ENCODE peak calls at places on chromosome 17, in eight cellular contexts. B, F, Z, U, D, Y, M and W are unnamed samples.
A peak's percentile ranks its signal among the peaks of the same experiment; 100 is the strongest.

GRCh38 chr17:79801156-79802038 is 4.5 kb upstream of the CBX8 start:
- DNase-seq in F (no peak), Y (peak; percentile 54), U (no peak), B (no peak), D (no peak), Z (no peak), M (no peak), W (no peak)

GRCh38 chr17:74116087-74116717 is 87.3 kb upstream of the RPL38 start:
- DNase-seq in D (no peak), B (no peak), F (no peak), Y (no peak), M (no peak), U (no peak), Z (no peak), W (peak; percentile 64)

GRCh38 chr17:43983515-43984411 is 20.7 kb upstream of the NAGS start:
- DNase-seq in B (no peak), D (peak; percentile 48), Y (no peak), U (peak; percentile 16), M (no peak), F (peak; percentile 37), Z (no peak), W (peak; percentile 67)

GRCh38 chr17:18261146-18261515 is 669 bp downstream of the MIEF2 start:
- DNase-seq in F (peak; percentile 46), B (peak; percentile 39), U (no peak), M (peak; percentile 13), D (peak; percentile 71), Z (no peak), Y (peak; percentile 19), W (peak; percentile 75)

GRCh38 chr17:9050801-9051401 is 29.6 kb downstream of the NTN1 start:
- DNase-seq in B (no peak), M (no peak), Y (no peak), U (no peak), Z (no peak), F (no peak), D (no peak), W (peak; percentile 62)

GRCh38 chr17:78391843-78392242 is 13.4 kb downstream of the PGS1 start:
- DNase-seq in B (peak; percentile 19), Z (no peak), D (no peak), F (no peak), M (no peak), Y (no peak), U (no peak), W (no peak)

GRCh38 chr17:47367257-47367656 is 43.5 kb downstream of the EFCAB13 start:
- DNase-seq in Z (no peak), U (no peak), B (no peak), D (no peak), Y (no peak), M (no peak), F (no peak), W (no peak)

GRCh38 chr17:9818760-9819159 is 3.1 kb downstream of the GSG1L2 start:
- DNase-seq in F (no peak), B (no peak), M (no peak), D (no peak), Y (no peak), Z (no peak), U (no peak), W (no peak)

GRCh38 chr17:81511800-81512559 is 619 bp downstream of the ACTG1 start:
- DNase-seq in U (no peak), F (peak; percentile 56), Z (no peak), D (no peak), B (peak; percentile 29), Y (no peak), M (peak; percentile 30), W (no peak)

GRCh38 chr17:63843387-63844292 is 1.2 kb upstream of the SMARCD2 start:
- DNase-seq in Y (peak; percentile 93), M (peak; percentile 30), F (peak; percentile 60), U (no peak), D (peak; percentile 42), Z (no peak), B (peak; percentile 98), W (no peak)

GRCh38 chr17:44084131-44084538 is 13.6 kb downstream of the G6PC3 start:
- DNase-seq in M (no peak), F (peak; percentile 46), Z (peak; percentile 32), Y (no peak), B (no peak), D (no peak), U (no peak), W (peak; percentile 82)

GRCh38 chr17:83179811-83180210 is 100.4 kb downstream of the METRNL start:
- DNase-seq in D (no peak), B (no peak), U (no peak), Y (no peak), Z (no peak), F (no peak), M (no peak), W (no peak)

GRCh38 chr17:56699186-56699895 is 105.8 kb downstream of the NOG start:
- DNase-seq in Y (no peak), M (no peak), F (no peak), D (peak; percentile 28), U (no peak), B (peak; percentile 79), Z (no peak), W (peak; percentile 84)

GRCh38 chr17:60759756-60760155 is 82.1 kb downstream of the BCAS3 start:
- DNase-seq in D (no peak), U (no peak), Z (no peak), M (no peak), B (no peak), Y (no peak), F (no peak), W (no peak)

GRCh38 chr17:75819116-75819515 is 25.1 kb downstream of the UNC13D start:
- DNase-seq in Z (no peak), U (no peak), D (no peak), F (no peak), M (no peak), Y (no peak), B (no peak), W (no peak)

GRCh38 chr17:72735602-72736001 is 356.9 kb downstream of the SLC39A11 start:
- DNase-seq in U (no peak), M (no peak), Y (no peak), F (no peak), Z (no peak), D (peak; percentile 79), B (no peak), W (no peak)

GRCh38 chr17:15492186-15492585 is 24.8 kb upstream of the CDRT4 start:
- DNase-seq in Z (no peak), M (no peak), U (no peak), Y (no peak), B (no peak), D (no peak), F (no peak), W (no peak)

GRCh38 chr17:50440172-50440837 is 14.3 kb downstream of the ACSF2 start:
- DNase-seq in Z (no peak), U (no peak), Y (no peak), B (no peak), F (no peak), D (peak; percentile 72), M (no peak), W (no peak)

GRCh38 chr17:59846391-59847165 is 46.2 kb downstream of the TUBD1 start:
- DNase-seq in D (peak; percentile 75), Z (no peak), F (no peak), B (peak; percentile 87), M (no peak), Y (no peak), U (no peak), W (no peak)

GRCh38 chr17:82913304-82914043 is 73.7 kb upstream of the ZNF750 start:
- DNase-seq in Y (no peak), Z (no peak), B (no peak), F (no peak), M (no peak), D (no peak), U (no peak), W (peak; percentile 64)

GRCh38 chr17:77836557-77837041 is 121.9 kb upstream of the TNRC6C start:
- DNase-seq in Z (no peak), D (no peak), B (peak; percentile 42), U (no peak), F (no peak), M (no peak), Y (peak; percentile 43), W (no peak)

GRCh38 chr17:48871551-48872351 is 20.8 kb upstream of the ATP5MC1 start:
- DNase-seq in Z (no peak), M (no peak), U (no peak), Y (no peak), D (peak; percentile 92), B (peak; percentile 19), F (no peak), W (no peak)

GRCh38 chr17:77308768-77309726 is 168.3 kb downstream of the SEC14L1 start:
- DNase-seq in Y (peak; percentile 28), U (no peak), M (no peak), D (no peak), F (no peak), Z (no peak), B (peak; percentile 80), W (no peak)

GRCh38 chr17:40551874-40552768 is 13.2 kb downstream of the CCR7 start:
- DNase-seq in F (peak; percentile 19), B (peak; percentile 91), U (no peak), D (no peak), Y (no peak), M (no peak), Z (no peak), W (no peak)

GRCh38 chr17:60354223-60354622 is 37.7 kb downstream of the USP32 start:
- DNase-seq in Z (no peak), F (no peak), M (no peak), U (no peak), Y (no peak), D (no peak), B (peak; percentile 80), W (no peak)

GRCh38 chr17:40027614-40028012 is 12.4 kb downstream of the CSF3 start:
- DNase-seq in D (no peak), Z (no peak), F (no peak), Y (no peak), M (no peak), U (no peak), B (no peak), W (no peak)

GRCh38 chr17:57876023-57876865 is 26.4 kb upstream of the MRPS23 start:
- DNase-seq in Z (no peak), F (no peak), Y (no peak), M (no peak), U (no peak), D (no peak), B (no peak), W (no peak)

GRCh38 chr17:41800601-41801373 is 11.0 kb downstream of the P3H4 start:
- DNase-seq in Z (no peak), M (no peak), Y (no peak), U (no peak), B (peak; percentile 58), D (peak; percentile 98), F (no peak), W (peak; percentile 77)

GRCh38 chr17:19412984-19413383 is 2.0 kb downstream of the RNF112 start:
- DNase-seq in Y (no peak), M (no peak), D (no peak), F (no peak), U (no peak), B (no peak), Z (no peak), W (no peak)

GRCh38 chr17:63610854-63611253 is 10.2 kb downstream of the TACO1 start:
- DNase-seq in Y (no peak), Z (no peak), B (no peak), D (no peak), F (no peak), M (no peak), U (no peak), W (no peak)

GRCh38 chr17:20999044-20999573 is 43.7 kb downstream of the USP22 start:
- DNase-seq in D (no peak), U (no peak), B (peak; percentile 38), Z (no peak), F (no peak), Y (no peak), M (no peak), W (no peak)

GRCh38 chr17:65279456-65279855 is 142.3 kb downstream of the RGS9 start:
- DNase-seq in F (no peak), M (no peak), B (no peak), Z (no peak), U (no peak), D (no peak), Y (no peak), W (peak; percentile 2)

GRCh38 chr17:77875881-77876509 is 82.5 kb upstream of the TNRC6C start:
- DNase-seq in F (no peak), M (peak; percentile 36), Y (peak; percentile 99), U (no peak), Z (no peak), B (no peak), D (no peak), W (no peak)

GRCh38 chr17:40284085-40284713 is 3.5 kb upstream of the CDC6 start:
- DNase-seq in M (no peak), F (no peak), D (peak; percentile 94), Y (no peak), U (no peak), B (peak; percentile 76), Z (no peak), W (peak; percentile 17)